ENCODE peak calls at places on chromosomes 7 and 10, in seven cellular contexts. J, D, M, C, S, P and N are unnamed samples.

GRCh38 chr7:116899308-116899707 is 36.9 kb downstream of the CAPZA2 start:
- DNase-seq in J (no peak), D (no peak), M (no peak), C (peak; percentile 64), S (no peak), P (no peak), N (no peak)

GRCh38 chr10:58909881-58910280 is 266.6 kb upstream of the PHYHIPL start:
- DNase-seq in J (no peak), D (no peak), M (no peak), C (no peak), S (no peak), P (no peak), N (no peak)

GRCh38 chr7:157977306-157977705 is 610.3 kb downstream of the PTPRN2 start:
- DNase-seq in J (no peak), D (no peak), M (no peak), C (no peak), S (no peak), P (no peak), N (no peak)

GRCh38 chr10:103852189-103852711 is 3.1 kb downstream of the SH3PXD2A start:
- DNase-seq in J (no peak), D (peak; percentile 68), M (no peak), C (peak; percentile 97), S (no peak), P (no peak), N (no peak)

GRCh38 chr7:116782177-116782711 is 80.1 kb upstream of the CAPZA2 start:
- DNase-seq in J (no peak), D (no peak), M (no peak), C (no peak), S (no peak), P (no peak), N (no peak)

GRCh38 chr7:15352807-15353206 is 209.0 kb downstream of the AGMO start:
- DNase-seq in J (no peak), D (no peak), M (no peak), C (no peak), S (no peak), P (no peak), N (no peak)

GRCh38 chr7:76282344-76283253 is 19.9 kb upstream of the HSPB1 start:
- DNase-seq in J (no peak), D (peak; percentile 48), M (no peak), C (no peak), S (no peak), P (peak; percentile 69), N (no peak)

GRCh38 chr10:70907619-70908425 is 19.5 kb upstream of the PCBD1 start:
- DNase-seq in J (no peak), D (peak; percentile 6), M (no peak), C (no peak), S (no peak), P (peak; percentile 8), N (no peak)

DNA sequence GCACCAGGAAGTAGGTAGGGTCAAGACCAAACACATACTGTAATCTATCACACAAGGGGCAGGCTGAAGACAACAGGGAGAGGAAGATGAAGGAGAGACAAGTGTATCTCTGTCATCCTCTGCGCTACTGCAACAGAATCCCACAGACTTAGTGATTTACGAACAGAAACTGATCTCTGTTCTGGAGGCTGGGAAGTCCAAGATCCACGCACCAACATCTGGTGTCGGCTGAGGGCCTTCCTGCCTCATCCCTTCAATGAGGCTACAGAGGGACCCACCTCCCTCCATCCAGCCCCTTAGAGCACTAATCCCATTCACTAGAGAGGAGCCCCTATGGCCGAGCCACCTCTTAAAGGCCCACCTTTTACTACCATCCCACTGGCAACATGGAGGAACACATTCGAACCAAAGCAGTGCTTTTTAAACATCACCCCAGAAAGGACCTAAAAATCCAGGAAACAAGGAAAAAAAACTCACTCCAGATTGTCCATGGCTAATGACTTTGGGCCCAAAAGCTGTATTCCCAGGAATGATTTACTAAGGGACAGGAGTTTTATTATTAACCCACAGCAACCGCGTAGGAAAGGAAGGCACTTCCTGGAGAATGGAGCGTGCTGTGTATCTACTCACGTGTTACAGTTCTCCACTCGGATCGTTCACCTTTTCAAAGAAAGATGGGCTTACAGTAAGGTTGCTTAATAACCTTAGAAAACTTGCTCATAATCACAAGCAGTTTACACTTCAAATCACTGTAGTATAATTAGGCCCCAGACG is 4.2 kb downstream of the BNIP3 start:
- DNase-seq in J (no peak), D (no peak), M (no peak), C (no peak), S (no peak), P (no peak), N (no peak)
- H3K27ac ChIP-seq in J (no peak overlapping the region), D (no peak overlapping the region), M (peak overlapping the region; percentile 85), C (peak overlapping the region; percentile 72), S (no peak overlapping the region), P (no peak overlapping the region), N (no peak overlapping the region)

GRCh38 chr7:140455743-140456142 is 23.6 kb downstream of the MKRN1 start:
- DNase-seq in J (no peak), D (no peak), M (no peak), C (no peak), S (no peak), P (no peak), N (no peak)

GRCh38 chr7:140456627-140457051 is 22.7 kb downstream of the MKRN1 start:
- DNase-seq in J (peak; percentile 26), D (no peak), M (no peak), C (no peak), S (no peak), P (no peak), N (no peak)

GRCh38 chr7:140453273-140453672 is 26.0 kb downstream of the MKRN1 start:
- DNase-seq in J (no peak), D (no peak), M (no peak), C (no peak), S (no peak), P (no peak), N (no peak)

GRCh38 chr7:140451716-140452115 is 27.6 kb downstream of the MKRN1 start:
- DNase-seq in J (no peak), D (no peak), M (no peak), C (no peak), S (no peak), P (no peak), N (no peak)

DNA sequence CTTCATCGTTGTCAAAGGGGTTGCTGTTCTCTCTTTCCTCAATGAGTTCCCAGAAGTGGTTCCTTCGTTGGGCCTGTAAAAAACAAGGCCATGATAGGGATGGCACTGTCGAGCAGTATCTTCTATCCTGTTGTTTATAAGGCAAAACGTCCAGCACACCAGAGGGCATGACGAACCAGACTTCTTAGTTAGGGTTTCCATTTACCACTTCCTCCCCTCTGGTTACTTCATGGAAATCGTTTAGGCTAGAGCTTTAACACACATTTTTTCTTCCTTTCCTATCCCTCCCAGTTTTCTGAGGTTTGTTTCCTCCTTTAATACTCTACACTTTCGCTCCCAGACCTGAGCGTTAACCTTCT is 24.7 kb downstream of the MKRN1 start:
- DNase-seq in J (no peak), D (no peak), M (no peak), C (no peak), S (no peak), P (no peak), N (no peak)
- H3K36me3 ChIP-seq in J (peaks cover 37% of the 10 kb centered on the region), D (no peaks in the 10 kb centered on the region), M (peaks cover 56% of the 10 kb centered on the region), C (peaks cover 19% of the 10 kb centered on the region), S (peaks cover 48% of the 10 kb centered on the region), P (no peaks in the 10 kb centered on the region), N (peaks cover 73% of the 10 kb centered on the region)

DNA sequence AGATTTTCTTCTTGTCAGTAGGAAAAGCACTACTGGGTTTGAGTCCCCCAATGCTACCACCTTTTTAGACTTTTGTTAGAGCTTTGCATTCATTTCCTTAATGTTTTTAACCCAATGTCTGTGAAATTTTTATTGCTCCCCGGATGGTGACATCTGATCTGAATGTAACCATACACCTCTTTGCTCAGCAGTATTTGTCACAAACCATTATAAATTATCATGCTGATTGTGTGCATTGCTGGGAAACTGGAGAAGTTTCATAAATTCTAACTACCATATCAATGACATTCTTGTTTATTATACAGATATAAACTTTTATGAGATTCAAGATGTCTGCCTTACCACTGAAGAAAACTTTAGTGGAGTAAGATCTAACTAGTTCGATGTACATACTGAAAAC is 8.5 kb downstream of the NRP1 start:
- DNase-seq in J (no peak), D (no peak), M (no peak), C (no peak), S (no peak), P (no peak), N (no peak)
- H3K27ac ChIP-seq in J (no peak overlapping the region), D (peak overlapping the region; percentile 16), M (no peak overlapping the region), C (peak overlapping the region; percentile 10), S (no peak overlapping the region), P (no peak overlapping the region), N (no peak overlapping the region)

GRCh38 chr7:95589766-95590165 is 6.5 kb downstream of the PDK4 start:
- DNase-seq in J (no peak), D (no peak), M (no peak), C (no peak), S (no peak), P (no peak), N (no peak)
- H3K36me3 ChIP-seq in J (peaks cover 94% of the 10 kb centered on the region), D (peaks cover 6% of the 10 kb centered on the region), M (peaks cover 98% of the 10 kb centered on the region), C (peaks cover 3% of the 10 kb centered on the region), S (no peaks in the 10 kb centered on the region), P (no peaks in the 10 kb centered on the region), N (peaks cover 98% of the 10 kb centered on the region)

GRCh38 chr10:28678687-28679457 is 1.6 kb downstream of the BAMBI start:
- DNase-seq in J (no peak), D (no peak), M (no peak), C (peak; percentile 45), S (no peak), P (no peak), N (no peak)

GRCh38 chr10:28676968-28677888 is at the start of gene BAMBI:
- DNase-seq in J (peak; percentile 94), D (peak; percentile 93), M (peak; percentile 89), C (peak; percentile 91), S (peak; percentile 79), P (peak; percentile 95), N (peak; percentile 94)

GRCh38 chr10:28677889-28678686 is 767 bp downstream of the BAMBI start:
- DNase-seq in J (peak; percentile 21), D (peak; percentile 31), M (no peak), C (peak; percentile 37), S (peak; percentile 9), P (no peak), N (peak; percentile 68)

GRCh38 chr10:28674782-28675181 is 2.5 kb upstream of the BAMBI start:
- DNase-seq in J (no peak), D (no peak), M (no peak), C (no peak), S (peak; percentile 11), P (no peak), N (no peak)

DNA sequence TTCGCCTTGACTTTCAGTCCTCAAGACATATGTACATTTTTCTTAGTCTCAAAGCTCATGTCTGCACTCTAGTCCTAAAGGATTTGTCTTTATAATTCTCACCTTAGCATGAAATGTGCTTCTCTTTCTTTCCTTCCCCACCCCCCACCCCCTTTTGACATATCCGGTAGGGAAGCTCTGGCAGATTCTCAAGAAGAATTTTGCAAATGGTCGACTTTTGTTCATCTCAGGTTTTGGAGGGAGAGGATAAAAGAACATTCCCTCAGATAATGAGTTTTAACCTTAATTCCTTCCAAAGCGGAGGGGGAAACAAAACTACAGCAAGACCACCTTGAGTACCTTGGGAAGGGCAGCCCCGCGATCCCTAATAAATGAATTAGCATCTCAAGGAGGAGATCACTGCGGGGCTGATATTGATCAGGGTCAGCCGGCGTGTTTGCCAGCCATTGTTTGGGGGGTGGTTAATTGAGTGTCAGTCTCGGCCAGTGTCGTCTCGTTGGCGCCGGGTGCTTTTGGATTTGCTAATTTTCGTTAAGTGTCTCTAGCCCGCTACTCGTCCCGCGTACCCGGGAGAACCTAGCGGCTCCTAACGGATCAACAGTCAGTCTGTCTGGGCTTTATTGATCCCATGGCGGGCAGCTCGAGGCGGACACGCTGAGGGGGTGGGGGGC is 889 bp upstream of the BAMBI start:
- DNase-seq in J (no peak), D (peak; percentile 43), M (peak; percentile 11), C (peak; percentile 54), S (peak; percentile 43), P (no peak), N (no peak)
- H3K27ac ChIP-seq in J (no peak overlapping the region), D (peak overlapping the region; percentile 60), M (no peak overlapping the region), C (no peak overlapping the region), S (peak overlapping the region; percentile 76), P (peak overlapping the region; percentile 29), N (no peak overlapping the region)